ENCODE peak calls at places on chromosome 2, in four cellular contexts. B is HTR-8/SVneo, X is NCI-H2081 treated with DMSO at 0.1 percent for 48 hours, O is cardiac septum. K is an unnamed sample.
A peak's percentile ranks its signal among the peaks of the same experiment; 100 is the strongest.

GRCh38 chr2:186126181-186126580 is 359.9 kb upstream of the ZC3H15 start:
- DNase-seq in X (no peak), O (no peak), B (no peak), K (no peak)

GRCh38 chr2:203656522-203657287 is 49.7 kb upstream of the CD28 start:
- DNase-seq in B (no peak), O (no peak), X (no peak), K (peak; percentile 88)

GRCh38 chr2:218798767-218799504 is 17.0 kb downstream of the CYP27A1 start:
- DNase-seq in X (no peak), O (no peak), B (no peak), K (no peak)

GRCh38 chr2:28322051-28322450 is 70.6 kb upstream of the FOSL2 start:
- DNase-seq in X (no peak), O (no peak), B (no peak), K (no peak)

GRCh38 chr2:60552096-60552850 is 1.2 kb downstream of the BCL11A start:
- DNase-seq in X (no peak), B (no peak), O (no peak), K (no peak)

GRCh38 chr2:236205867-236206645 is 37.9 kb upstream of the GBX2 start:
- DNase-seq in B (no peak), O (no peak), X (no peak), K (no peak)

GRCh38 chr2:10056439-10056838 is 13.1 kb downstream of the KLF11 start:
- DNase-seq in X (no peak), O (no peak), B (no peak), K (peak; percentile 19)

GRCh38 chr2:203685081-203685621 is 21.3 kb upstream of the CD28 start:
- DNase-seq in B (peak; percentile 23), O (no peak), X (no peak), K (no peak)

GRCh38 chr2:179240481-179241451 is 23.9 kb downstream of the SESTD1 start:
- DNase-seq in X (no peak), O (no peak), B (no peak), K (no peak)

GRCh38 chr2:73451263-73451972 is 65.8 kb downstream of the ALMS1 start:
- DNase-seq in B (no peak), O (no peak), X (no peak), K (no peak)

GRCh38 chr2:101679037-101679726 is 18.3 kb upstream of the MAP4K4 start:
- DNase-seq in O (no peak), X (no peak), B (no peak), K (no peak)

GRCh38 chr2:219557791-219558785 is 13.3 kb downstream of the OBSL1 start:
- DNase-seq in X (no peak), B (no peak), O (no peak), K (no peak)

GRCh38 chr2:122390406-122390805 is 635.0 kb downstream of the TSN start:
- DNase-seq in B (no peak), X (no peak), O (no peak), K (no peak)

GRCh38 chr2:150916997-150917396 is 344.7 kb downstream of the RBM43 start:
- DNase-seq in X (no peak), O (no peak), B (no peak), K (no peak)

GRCh38 chr2:10377747-10378085 is 70.4 kb downstream of the ODC1 start:
- DNase-seq in O (no peak), X (no peak), B (no peak), K (no peak)

GRCh38 chr2:191352536-191352935 is 107.3 kb downstream of the MYO1B start:
- DNase-seq in O (no peak), X (no peak), B (peak; percentile 40), K (no peak)

GRCh38 chr2:89767581-89768435 is 1076.3 kb downstream of the RPIA start:
- DNase-seq in B (no peak), O (no peak), X (no peak), K (peak; percentile 18)

GRCh38 chr2:26729311-26729710 is 34.8 kb upstream of the SLC35F6 start:
- DNase-seq in B (no peak), X (no peak), O (no peak), K (no peak)

K was measured in right lobe of liver.